ENCODE peak calls at places on chromosomes 1 and 21, in five cellular contexts. One of them, this sample, is unnamed.

GRCh38 chr21:41481191-41481590 is 26.8 kb downstream of the TMPRSS2 start:
- DNase-seq in CD8-positive, alpha-beta memory T cell: no peak
- DNase-seq in A549: no peak
- DNase-seq in choroid plexus epithelial cell: no peak
- DNase-seq in ovary: no peak
- DNase-seq in this sample: no peak

GRCh38 chr1:167904641-167905040 is 9.3 kb downstream of the ADCY10 start:
- DNase-seq in CD8-positive, alpha-beta memory T cell: no peak
- DNase-seq in A549: no peak
- DNase-seq in choroid plexus epithelial cell: peak; percentile 64
- DNase-seq in ovary: no peak
- DNase-seq in this sample: no peak

GRCh38 chr1:21520899-21521716 is 11.9 kb downstream of the ALPL start:
- DNase-seq in CD8-positive, alpha-beta memory T cell: no peak
- DNase-seq in A549: no peak
- DNase-seq in choroid plexus epithelial cell: peak; percentile 69
- DNase-seq in ovary: no peak
- DNase-seq in this sample: no peak

GRCh38 chr1:244414543-244414942 is 37.2 kb downstream of the ADSS2 start:
- DNase-seq in CD8-positive, alpha-beta memory T cell: no peak
- DNase-seq in A549: no peak
- DNase-seq in choroid plexus epithelial cell: peak; percentile 85
- DNase-seq in ovary: no peak
- DNase-seq in this sample: peak; percentile 16

GRCh38 chr1:184445997-184446396 is 59.2 kb downstream of the C1orf21 start:
- DNase-seq in CD8-positive, alpha-beta memory T cell: no peak
- DNase-seq in A549: no peak
- DNase-seq in choroid plexus epithelial cell: no peak
- DNase-seq in ovary: no peak
- DNase-seq in this sample: no peak

GRCh38 chr1:31875636-31876236 is 59.9 kb upstream of the SPOCD1 start:
- DNase-seq in CD8-positive, alpha-beta memory T cell: no peak
- DNase-seq in A549: peak; percentile 13
- DNase-seq in choroid plexus epithelial cell: no peak
- DNase-seq in ovary: no peak
- DNase-seq in this sample: no peak

GRCh38 chr1:168504064-168504837 is 39.5 kb downstream of the XCL2 start:
- DNase-seq in CD8-positive, alpha-beta memory T cell: no peak
- DNase-seq in A549: no peak
- DNase-seq in choroid plexus epithelial cell: no peak
- DNase-seq in ovary: no peak
- DNase-seq in this sample: no peak

GRCh38 chr1:154998818-154999650 is 3.6 kb upstream of the ZBTB7B start:
- DNase-seq in CD8-positive, alpha-beta memory T cell: peak; percentile 60
- DNase-seq in A549: peak; percentile 82
- DNase-seq in choroid plexus epithelial cell: peak; percentile 72
- DNase-seq in ovary: peak; percentile 69
- DNase-seq in this sample: peak; percentile 89

GRCh38 chr1:64246294-64246917 is 43.0 kb downstream of the UBE2U start:
- DNase-seq in CD8-positive, alpha-beta memory T cell: peak; percentile 30
- DNase-seq in A549: peak; percentile 24
- DNase-seq in choroid plexus epithelial cell: peak; percentile 65
- DNase-seq in ovary: no peak
- DNase-seq in this sample: no peak

GRCh38 chr1:227192163-227192562 is 126.1 kb downstream of the CDC42BPA start:
- DNase-seq in CD8-positive, alpha-beta memory T cell: no peak
- DNase-seq in A549: no peak
- DNase-seq in choroid plexus epithelial cell: peak; percentile 91
- DNase-seq in ovary: no peak
- DNase-seq in this sample: peak; percentile 20

GRCh38 chr1:230633469-230633868 is 8.8 kb upstream of the COG2 start:
- DNase-seq in CD8-positive, alpha-beta memory T cell: no peak
- DNase-seq in A549: no peak
- DNase-seq in choroid plexus epithelial cell: no peak
- DNase-seq in ovary: no peak
- DNase-seq in this sample: no peak

GRCh38 chr1:85616011-85616705 is 35.6 kb downstream of the CCN1 start:
- DNase-seq in CD8-positive, alpha-beta memory T cell: no peak
- DNase-seq in A549: no peak
- DNase-seq in choroid plexus epithelial cell: no peak
- DNase-seq in ovary: no peak
- DNase-seq in this sample: peak; percentile 36

GRCh38 chr1:207871117-207871649 is 39.7 kb downstream of the CD34 start:
- DNase-seq in CD8-positive, alpha-beta memory T cell: no peak
- DNase-seq in A549: no peak
- DNase-seq in choroid plexus epithelial cell: no peak
- DNase-seq in ovary: no peak
- DNase-seq in this sample: no peak

GRCh38 chr1:67582625-67583461 is 102.2 kb upstream of the GADD45A start:
- DNase-seq in CD8-positive, alpha-beta memory T cell: no peak
- DNase-seq in A549: no peak
- DNase-seq in choroid plexus epithelial cell: no peak
- DNase-seq in ovary: peak; percentile 46
- DNase-seq in this sample: no peak

GRCh38 chr1:1889847-1890505 is 911 bp downstream of the GNB1 start:
- DNase-seq in CD8-positive, alpha-beta memory T cell: peak; percentile 48
- DNase-seq in A549: peak; percentile 46
- DNase-seq in choroid plexus epithelial cell: peak; percentile 47
- DNase-seq in ovary: no peak
- DNase-seq in this sample: peak; percentile 85

GRCh38 chr1:14476170-14476955 is 122.1 kb upstream of the KAZN start:
- DNase-seq in CD8-positive, alpha-beta memory T cell: no peak
- DNase-seq in A549: no peak
- DNase-seq in choroid plexus epithelial cell: peak; percentile 33
- DNase-seq in ovary: no peak
- DNase-seq in this sample: no peak

GRCh38 chr1:224447251-224447650 is 12.7 kb upstream of the WDR26 start:
- DNase-seq in CD8-positive, alpha-beta memory T cell: no peak
- DNase-seq in A549: no peak
- DNase-seq in choroid plexus epithelial cell: peak; percentile 50
- DNase-seq in ovary: no peak
- DNase-seq in this sample: no peak

GRCh38 chr1:161777250-161777649 is 11.1 kb downstream of the ATF6 start:
- DNase-seq in CD8-positive, alpha-beta memory T cell: peak; percentile 5
- DNase-seq in A549: no peak
- DNase-seq in choroid plexus epithelial cell: no peak
- DNase-seq in ovary: no peak
- DNase-seq in this sample: no peak

GRCh38 chr1:41347276-41347675 is 14.0 kb upstream of the FOXO6 start:
- DNase-seq in CD8-positive, alpha-beta memory T cell: no peak
- DNase-seq in A549: no peak
- DNase-seq in choroid plexus epithelial cell: no peak
- DNase-seq in ovary: no peak
- DNase-seq in this sample: no peak

GRCh38 chr1:62092126-62092525 is 102.5 kb upstream of the L1TD1 start:
- DNase-seq in CD8-positive, alpha-beta memory T cell: no peak
- DNase-seq in A549: no peak
- DNase-seq in choroid plexus epithelial cell: no peak
- DNase-seq in ovary: no peak
- DNase-seq in this sample: no peak

GRCh38 chr1:3138623-3139151 is 69.7 kb downstream of the PRDM16 start:
- DNase-seq in CD8-positive, alpha-beta memory T cell: no peak
- DNase-seq in A549: no peak
- DNase-seq in choroid plexus epithelial cell: no peak
- DNase-seq in ovary: no peak
- DNase-seq in this sample: no peak

GRCh38 chr1:3139871-3140837 is 71.2 kb downstream of the PRDM16 start:
- DNase-seq in CD8-positive, alpha-beta memory T cell: no peak
- DNase-seq in A549: no peak
- DNase-seq in choroid plexus epithelial cell: no peak
- DNase-seq in ovary: no peak
- DNase-seq in this sample: no peak

GRCh38 chr1:3137111-3138100 is 68.4 kb downstream of the PRDM16 start:
- DNase-seq in CD8-positive, alpha-beta memory T cell: no peak
- DNase-seq in A549: no peak
- DNase-seq in choroid plexus epithelial cell: no peak
- DNase-seq in ovary: no peak
- DNase-seq in this sample: no peak

GRCh38 chr1:3141836-3142235 is 72.8 kb downstream of the PRDM16 start:
- DNase-seq in CD8-positive, alpha-beta memory T cell: no peak
- DNase-seq in A549: no peak
- DNase-seq in choroid plexus epithelial cell: no peak
- DNase-seq in ovary: no peak
- DNase-seq in this sample: no peak

DNA sequence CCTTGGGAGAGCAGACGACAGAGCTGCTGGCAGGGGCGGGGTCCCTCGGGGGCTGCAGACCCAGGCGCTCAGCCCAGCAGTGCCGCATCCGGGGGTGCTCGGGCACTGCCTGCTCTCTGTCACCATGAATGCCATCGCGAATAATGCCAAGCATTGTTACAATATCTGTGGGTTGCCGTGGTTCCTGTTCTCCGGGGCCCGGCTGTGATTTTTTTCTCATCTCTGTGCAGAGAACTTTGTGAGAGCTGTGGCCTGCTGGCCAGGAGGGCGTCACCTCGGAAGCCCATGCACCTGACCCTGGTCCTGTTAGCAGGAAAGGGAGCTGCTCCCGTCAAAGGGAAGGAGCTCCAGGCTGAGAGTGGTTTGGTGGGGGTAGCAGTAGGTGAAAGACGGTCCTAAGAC is 70.4 kb downstream of the PRDM16 start:
- DNase-seq in CD8-positive, alpha-beta memory T cell: no peak
- DNase-seq in A549: no peak
- DNase-seq in choroid plexus epithelial cell: no peak
- DNase-seq in ovary: no peak
- DNase-seq in this sample: no peak
- H3K4me3 ChIP-seq in CD8-positive, alpha-beta memory T cell: no peak overlapping the region
- H3K4me3 ChIP-seq in A549: no peak overlapping the region
- H3K4me3 ChIP-seq in choroid plexus epithelial cell: no peak overlapping the region
- H3K4me3 ChIP-seq in ovary: no peak overlapping the region
- H3K4me3 ChIP-seq in this sample: no peak overlapping the region

GRCh38 chr1:146049436-146049835 is 27.9 kb upstream of the HJV start:
- DNase-seq in CD8-positive, alpha-beta memory T cell: no peak
- DNase-seq in A549: no peak
- DNase-seq in choroid plexus epithelial cell: no peak
- DNase-seq in ovary: no peak
- DNase-seq in this sample: no peak
- H3K4me3 ChIP-seq in CD8-positive, alpha-beta memory T cell: no peak overlapping the region
- H3K4me3 ChIP-seq in A549: no peak overlapping the region
- H3K4me3 ChIP-seq in choroid plexus epithelial cell: no peak overlapping the region
- H3K4me3 ChIP-seq in ovary: no peak overlapping the region
- H3K4me3 ChIP-seq in this sample: no peak overlapping the region

GRCh38 chr1:94648225-94649007 is 106.9 kb upstream of the F3 start:
- DNase-seq in CD8-positive, alpha-beta memory T cell: no peak
- DNase-seq in A549: no peak
- DNase-seq in choroid plexus epithelial cell: peak; percentile 99
- DNase-seq in ovary: peak; percentile 90
- DNase-seq in this sample: no peak
- H3K4me3 ChIP-seq in CD8-positive, alpha-beta memory T cell: no peak overlapping the region
- H3K4me3 ChIP-seq in A549: no peak overlapping the region
- H3K4me3 ChIP-seq in choroid plexus epithelial cell: no peak overlapping the region
- H3K4me3 ChIP-seq in ovary: no peak overlapping the region
- H3K4me3 ChIP-seq in this sample: no peak overlapping the region

GRCh38 chr1:223143760-223144248 is 756 bp upstream of the TLR5 start:
- DNase-seq in CD8-positive, alpha-beta memory T cell: peak; percentile 34
- DNase-seq in A549: no peak
- DNase-seq in choroid plexus epithelial cell: no peak
- DNase-seq in ovary: peak; percentile 79
- DNase-seq in this sample: no peak
- H3K4me3 ChIP-seq in CD8-positive, alpha-beta memory T cell: peak overlapping the region; percentile 59
- H3K4me3 ChIP-seq in A549: no peak overlapping the region
- H3K4me3 ChIP-seq in choroid plexus epithelial cell: no peak overlapping the region
- H3K4me3 ChIP-seq in ovary: peak overlapping the region; percentile 65
- H3K4me3 ChIP-seq in this sample: no peak overlapping the region

DNA sequence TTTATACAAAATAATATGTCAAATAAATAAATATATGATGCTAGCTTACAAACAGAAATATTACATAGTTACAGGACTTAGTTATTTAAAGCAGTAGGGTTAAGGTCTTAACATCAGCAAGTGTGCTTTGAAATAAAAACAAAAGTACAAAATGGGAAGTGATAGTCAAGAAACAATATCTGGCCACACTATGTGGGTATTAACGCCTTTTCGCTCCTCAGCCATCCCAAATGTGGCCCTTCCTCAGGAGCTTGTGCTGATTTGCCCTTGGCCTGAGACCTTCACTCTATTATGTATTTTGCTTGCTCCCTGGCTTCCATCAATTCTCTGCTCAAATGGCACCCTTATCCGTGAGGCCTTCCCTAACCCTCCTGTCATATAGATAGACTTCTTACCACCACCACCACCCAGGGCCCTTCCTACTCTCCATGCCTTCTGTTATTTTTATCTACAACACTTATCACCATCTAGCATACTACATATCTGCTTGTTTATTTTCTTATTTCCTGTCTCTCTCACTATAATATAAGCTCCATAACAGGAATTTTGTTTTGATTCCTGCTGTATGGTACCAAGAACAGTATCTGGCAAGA is 1.9 kb downstream of the CTSS start:
- DNase-seq in CD8-positive, alpha-beta memory T cell: no peak
- DNase-seq in A549: no peak
- DNase-seq in choroid plexus epithelial cell: no peak
- DNase-seq in ovary: no peak
- DNase-seq in this sample: no peak
- H3K4me3 ChIP-seq in CD8-positive, alpha-beta memory T cell: no peak overlapping the region
- H3K4me3 ChIP-seq in A549: no peak overlapping the region
- H3K4me3 ChIP-seq in choroid plexus epithelial cell: no peak overlapping the region
- H3K4me3 ChIP-seq in ovary: no peak overlapping the region
- H3K4me3 ChIP-seq in this sample: no peak overlapping the region

GRCh38 chr1:16145988-16146887 is 9.6 kb downstream of the EPHA2 start:
- DNase-seq in CD8-positive, alpha-beta memory T cell: no peak
- DNase-seq in A549: peak; percentile 82
- DNase-seq in choroid plexus epithelial cell: peak; percentile 96
- DNase-seq in ovary: peak; percentile 87
- DNase-seq in this sample: peak; percentile 98

GRCh38 chr1:16145030-16145987 is 10.6 kb downstream of the EPHA2 start:
- DNase-seq in CD8-positive, alpha-beta memory T cell: no peak
- DNase-seq in A549: peak; percentile 83
- DNase-seq in choroid plexus epithelial cell: peak; percentile 88
- DNase-seq in ovary: peak; percentile 71
- DNase-seq in this sample: peak; percentile 88

GRCh38 chr1:16147615-16147926 is 8.3 kb downstream of the EPHA2 start:
- DNase-seq in CD8-positive, alpha-beta memory T cell: no peak
- DNase-seq in A549: no peak
- DNase-seq in choroid plexus epithelial cell: no peak
- DNase-seq in ovary: no peak
- DNase-seq in this sample: no peak

GRCh38 chr1:16148329-16149092 is 7.4 kb downstream of the EPHA2 start:
- DNase-seq in CD8-positive, alpha-beta memory T cell: no peak
- DNase-seq in A549: no peak
- DNase-seq in choroid plexus epithelial cell: no peak
- DNase-seq in ovary: no peak
- DNase-seq in this sample: no peak

DNA sequence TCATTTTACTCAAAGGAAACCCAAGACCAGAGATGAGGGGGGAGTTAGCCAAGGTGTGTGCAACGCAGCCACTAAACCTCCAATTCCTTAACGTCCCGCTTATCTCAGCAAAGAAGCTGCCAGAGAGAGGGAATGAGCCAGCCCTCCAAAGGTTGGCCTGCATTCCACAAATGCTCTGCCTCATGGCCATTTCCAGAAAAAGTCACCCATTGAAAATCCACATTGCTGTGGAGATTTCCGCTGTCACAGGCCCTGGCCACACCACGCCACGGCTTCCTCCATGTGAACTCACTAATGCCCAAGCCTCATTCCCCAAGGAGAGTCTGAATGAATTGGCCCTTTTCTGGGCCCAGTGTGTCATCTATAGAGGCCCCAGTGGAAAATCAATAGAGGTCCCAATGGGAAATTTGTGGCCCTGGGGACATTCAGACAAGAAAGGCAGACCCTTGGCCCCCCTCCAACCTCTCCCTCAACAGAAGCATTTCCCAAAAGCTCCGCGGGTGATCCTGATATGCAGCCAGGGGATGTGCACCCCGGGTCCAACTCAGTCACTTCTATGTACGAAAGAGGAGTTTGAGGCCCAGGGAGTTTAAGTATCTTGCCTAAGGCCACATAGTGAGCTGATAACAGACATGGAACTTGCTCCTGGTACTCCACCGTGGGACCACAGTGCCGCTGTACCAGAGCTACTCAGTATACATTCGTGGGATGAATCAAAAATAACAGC is 8.8 kb downstream of the EPHA2 start:
- DNase-seq in CD8-positive, alpha-beta memory T cell: no peak
- DNase-seq in A549: no peak
- DNase-seq in choroid plexus epithelial cell: peak; percentile 51
- DNase-seq in ovary: no peak
- DNase-seq in this sample: no peak
- H3K4me3 ChIP-seq in CD8-positive, alpha-beta memory T cell: no peak overlapping the region
- H3K4me3 ChIP-seq in A549: peak overlapping the region; percentile 36
- H3K4me3 ChIP-seq in choroid plexus epithelial cell: no peak overlapping the region
- H3K4me3 ChIP-seq in ovary: no peak overlapping the region
- H3K4me3 ChIP-seq in this sample: no peak overlapping the region